ENCODE peak calls at places on chromosomes 1 and 21, in seven cellular contexts. One of them, this sample, is unnamed.

GRCh38 chr21:17512245-17513213 is at the start of gene CXADR:
- DNase-seq in SK-N-SH: peak
- DNase-seq in A549: peak
- DNase-seq in IMR-90: no peak
- DNase-seq in HepG2: peak
- DNase-seq in GM12878: no peak
- DNase-seq in H1: peak
- DNase-seq in this sample: peak

GRCh38 chr1:67635055-67635809 is 49.8 kb upstream of the GADD45A start:
- DNase-seq in SK-N-SH: no peak
- DNase-seq in A549: no peak
- DNase-seq in IMR-90: no peak
- DNase-seq in HepG2: no peak
- DNase-seq in GM12878: no peak
- DNase-seq in H1: no peak
- DNase-seq in this sample: no peak

GRCh38 chr1:197660389-197660788 is 114.9 kb downstream of the DENND1B start:
- DNase-seq in SK-N-SH: no peak
- DNase-seq in A549: no peak
- DNase-seq in IMR-90: no peak
- DNase-seq in HepG2: no peak
- DNase-seq in GM12878: no peak
- DNase-seq in H1: no peak
- DNase-seq in this sample: no peak

GRCh38 chr1:3547055-3548005 is 64.0 kb downstream of the MEGF6 start:
- DNase-seq in SK-N-SH: no peak
- DNase-seq in A549: no peak
- DNase-seq in IMR-90: no peak
- DNase-seq in HepG2: no peak
- DNase-seq in GM12878: no peak
- DNase-seq in H1: no peak
- DNase-seq in this sample: no peak

GRCh38 chr21:45560106-45561021 is 18.1 kb upstream of the SLC19A1 start:
- DNase-seq in SK-N-SH: no peak
- DNase-seq in A549: no peak
- DNase-seq in IMR-90: no peak
- DNase-seq in HepG2: no peak
- DNase-seq in GM12878: no peak
- DNase-seq in H1: no peak
- DNase-seq in this sample: no peak

GRCh38 chr1:91024501-91025119 is 2.8 kb upstream of the ZNF644 start:
- DNase-seq in SK-N-SH: no peak
- DNase-seq in A549: no peak
- DNase-seq in IMR-90: no peak
- DNase-seq in HepG2: no peak
- DNase-seq in GM12878: no peak
- DNase-seq in H1: no peak
- DNase-seq in this sample: no peak

GRCh38 chr1:225224287-225224686 is 203.6 kb downstream of the LBR start:
- DNase-seq in SK-N-SH: no peak
- DNase-seq in A549: no peak
- DNase-seq in IMR-90: no peak
- DNase-seq in HepG2: no peak
- DNase-seq in GM12878: no peak
- DNase-seq in H1: no peak
- DNase-seq in this sample: no peak

GRCh38 chr1:48673725-48674124 is 103.0 kb downstream of the BEND5 start:
- DNase-seq in SK-N-SH: no peak
- DNase-seq in A549: peak
- DNase-seq in IMR-90: no peak
- DNase-seq in HepG2: peak
- DNase-seq in GM12878: no peak
- DNase-seq in H1: no peak
- DNase-seq in this sample: peak

GRCh38 chr1:19123837-19124236 is 86.2 kb downstream of the UBR4 start:
- DNase-seq in SK-N-SH: no peak
- DNase-seq in A549: no peak
- DNase-seq in IMR-90: no peak
- DNase-seq in HepG2: no peak
- DNase-seq in GM12878: no peak
- DNase-seq in H1: no peak
- DNase-seq in this sample: no peak

GRCh38 chr1:19124273-19124672 is 85.8 kb downstream of the UBR4 start:
- DNase-seq in SK-N-SH: no peak
- DNase-seq in A549: no peak
- DNase-seq in IMR-90: no peak
- DNase-seq in HepG2: no peak
- DNase-seq in GM12878: no peak
- DNase-seq in H1: no peak
- DNase-seq in this sample: no peak

GRCh38 chr1:19120070-19120469 is 90.0 kb downstream of the UBR4 start:
- DNase-seq in SK-N-SH: no peak
- DNase-seq in A549: no peak
- DNase-seq in IMR-90: no peak
- DNase-seq in HepG2: no peak
- DNase-seq in GM12878: no peak
- DNase-seq in H1: no peak
- DNase-seq in this sample: no peak

GRCh38 chr1:19121192-19121591 is 88.9 kb downstream of the UBR4 start:
- DNase-seq in SK-N-SH: no peak
- DNase-seq in A549: no peak
- DNase-seq in IMR-90: no peak
- DNase-seq in HepG2: no peak
- DNase-seq in GM12878: no peak
- DNase-seq in H1: no peak
- DNase-seq in this sample: no peak

DNA sequence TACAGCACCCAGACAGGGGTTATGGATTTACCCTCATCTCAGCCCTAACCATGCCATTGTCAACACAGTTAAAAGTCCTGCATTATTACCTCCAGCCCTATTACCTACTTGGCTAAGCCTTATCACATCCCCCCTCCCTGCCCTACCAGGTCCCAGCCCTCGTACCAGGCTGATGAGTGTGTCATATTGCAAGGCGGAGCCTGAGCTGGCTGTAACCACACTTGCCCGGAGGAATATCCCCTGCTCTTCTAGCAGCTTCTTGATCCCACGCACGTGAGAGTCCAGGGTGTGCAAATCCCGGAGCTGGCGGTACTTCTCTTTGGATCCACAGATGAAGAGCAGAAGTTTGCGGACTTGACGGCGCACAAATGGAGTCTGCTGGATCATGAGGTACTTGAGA is 87.4 kb downstream of the UBR4 start:
- DNase-seq in SK-N-SH: no peak
- DNase-seq in A549: no peak
- DNase-seq in IMR-90: peak
- DNase-seq in HepG2: no peak
- DNase-seq in GM12878: no peak
- DNase-seq in H1: no peak
- DNase-seq in this sample: no peak
- TF ChIP-seq RFX5 in SK-N-SH: no peak
- TF ChIP-seq RFX5 in A549: no peak
- TF ChIP-seq RFX5 in IMR-90: no peak
- TF ChIP-seq RFX5 in HepG2: no peak
- TF ChIP-seq RFX5 in GM12878: no peak
- TF ChIP-seq RFX5 in H1: no peak
- TF ChIP-seq RFX5 in this sample: no peak

GRCh38 chr1:211260161-211261107 is 1.3 kb downstream of the RCOR3 start:
- DNase-seq in SK-N-SH: peak
- DNase-seq in A549: peak
- DNase-seq in IMR-90: peak
- DNase-seq in HepG2: peak
- DNase-seq in GM12878: no peak
- DNase-seq in H1: no peak
- DNase-seq in this sample: peak
- TF ChIP-seq RFX5 in SK-N-SH: no peak
- TF ChIP-seq RFX5 in A549: no peak
- TF ChIP-seq RFX5 in IMR-90: no peak
- TF ChIP-seq RFX5 in HepG2: no peak
- TF ChIP-seq RFX5 in GM12878: no peak
- TF ChIP-seq RFX5 in H1: no peak
- TF ChIP-seq RFX5 in this sample: no peak

DNA sequence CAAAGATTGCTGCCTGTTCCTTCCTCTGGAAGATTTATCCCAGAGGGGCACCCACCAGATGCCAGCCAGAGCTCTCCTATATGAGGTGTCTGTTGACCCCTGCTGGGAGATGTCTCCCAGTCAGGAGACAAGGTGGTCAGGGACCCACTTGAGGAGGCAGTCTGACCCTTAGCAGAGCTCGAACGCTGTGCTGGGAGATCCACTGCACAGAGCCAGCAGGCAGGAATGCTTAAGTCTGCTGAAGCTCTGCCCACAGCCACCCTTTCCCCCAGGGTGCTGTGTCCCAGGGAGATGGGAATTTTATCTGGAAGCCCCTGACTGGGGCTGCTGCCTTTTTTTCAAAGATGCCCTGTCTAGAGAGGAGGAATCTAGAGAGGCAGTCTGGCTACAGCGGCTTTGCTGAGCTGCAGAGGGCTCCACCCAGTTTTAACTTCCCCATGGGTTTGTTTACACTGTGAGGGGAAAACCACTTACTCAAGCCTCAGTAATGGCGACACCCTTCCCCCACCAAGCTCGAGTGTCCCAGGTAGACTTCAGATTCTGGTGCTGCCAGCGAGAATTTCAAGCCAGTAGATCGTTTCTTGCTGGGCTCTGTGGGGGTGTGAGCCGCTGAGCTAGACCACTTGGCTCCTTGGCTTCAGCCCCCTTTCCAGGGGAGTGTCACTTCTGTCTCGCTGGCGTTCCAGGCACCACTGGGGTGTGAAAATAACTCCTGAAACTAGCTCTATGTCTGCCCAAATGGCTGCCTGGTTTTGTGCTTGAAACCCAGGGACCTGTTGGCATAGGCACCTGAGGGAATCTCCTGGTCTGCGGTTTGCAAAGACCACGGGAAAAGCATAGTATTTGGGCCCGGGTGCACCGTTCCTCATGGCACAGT is 51.1 kb upstream of the PDC start:
- DNase-seq in SK-N-SH: no peak
- DNase-seq in A549: no peak
- DNase-seq in IMR-90: peak
- DNase-seq in HepG2: no peak
- DNase-seq in GM12878: no peak
- DNase-seq in H1: no peak
- DNase-seq in this sample: no peak
- TF ChIP-seq RFX5 in SK-N-SH: no peak
- TF ChIP-seq RFX5 in A549: no peak
- TF ChIP-seq RFX5 in IMR-90: no peak
- TF ChIP-seq RFX5 in HepG2: no peak
- TF ChIP-seq RFX5 in GM12878: no peak
- TF ChIP-seq RFX5 in H1: no peak
- TF ChIP-seq RFX5 in this sample: no peak

DNA sequence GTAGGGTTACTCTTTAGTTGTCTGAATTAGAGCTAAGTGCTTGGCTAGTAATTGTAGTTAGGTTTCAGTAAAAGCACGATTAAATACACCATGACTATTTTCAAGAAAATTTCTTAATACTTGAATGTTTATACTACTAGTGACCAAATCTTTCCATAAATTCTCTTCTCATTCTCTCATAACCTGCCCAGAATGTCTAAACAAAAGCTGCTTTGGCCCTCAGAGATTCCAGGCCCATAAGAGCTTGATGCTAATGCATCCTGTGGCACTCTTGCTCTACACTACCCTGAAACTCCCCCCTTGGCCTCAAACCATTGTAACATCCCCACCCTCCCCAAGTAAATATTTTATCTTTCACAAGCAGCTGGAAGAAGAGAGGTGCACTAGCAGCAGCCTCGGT is 315.4 kb upstream of the PLXNA2 start:
- DNase-seq in SK-N-SH: no peak
- DNase-seq in A549: no peak
- DNase-seq in IMR-90: no peak
- DNase-seq in HepG2: no peak
- DNase-seq in GM12878: no peak
- DNase-seq in H1: no peak
- DNase-seq in this sample: no peak
- TF ChIP-seq RFX5 in SK-N-SH: no peak
- TF ChIP-seq RFX5 in A549: no peak
- TF ChIP-seq RFX5 in IMR-90: no peak
- TF ChIP-seq RFX5 in HepG2: no peak
- TF ChIP-seq RFX5 in GM12878: no peak
- TF ChIP-seq RFX5 in H1: no peak
- TF ChIP-seq RFX5 in this sample: no peak